ENCODE peak calls at places on chromosomes 2 and 18, in five cellular contexts. One of them, this sample, is unnamed.

GRCh38 chr2:132584976-132585817 is 84.8 kb downstream of the LYPD1 start:
- DNase-seq in tibial nerve: no peak
- DNase-seq in mesendoderm: no peak
- DNase-seq in stomach: no peak
- DNase-seq in left lung: no peak
- DNase-seq in this sample: no peak

GRCh38 chr18:73733376-73733775 is 414.3 kb downstream of the FBXO15 start:
- DNase-seq in tibial nerve: no peak
- DNase-seq in mesendoderm: no peak
- DNase-seq in stomach: no peak
- DNase-seq in left lung: no peak
- DNase-seq in this sample: no peak

GRCh38 chr2:20611077-20611843 is 39.6 kb downstream of the HS1BP3 start:
- DNase-seq in tibial nerve: peak
- DNase-seq in mesendoderm: peak
- DNase-seq in stomach: peak
- DNase-seq in left lung: peak
- DNase-seq in this sample: no peak

GRCh38 chr18:61335737-61336555 is 2.7 kb downstream of the CDH20 start:
- DNase-seq in tibial nerve: no peak
- DNase-seq in mesendoderm: peak
- DNase-seq in stomach: no peak
- DNase-seq in left lung: no peak
- DNase-seq in this sample: no peak

GRCh38 chr2:8676915-8677645 is 4.8 kb upstream of the ID2 start:
- DNase-seq in tibial nerve: no peak
- DNase-seq in mesendoderm: peak
- DNase-seq in stomach: no peak
- DNase-seq in left lung: no peak
- DNase-seq in this sample: no peak

GRCh38 chr2:28009732-28010131 is 119.2 kb downstream of the BABAM2 start:
- DNase-seq in tibial nerve: no peak
- DNase-seq in mesendoderm: no peak
- DNase-seq in stomach: no peak
- DNase-seq in left lung: no peak
- DNase-seq in this sample: no peak

GRCh38 chr2:183903026-183903425 is 695.3 kb upstream of the ZNF804A start:
- DNase-seq in tibial nerve: no peak
- DNase-seq in mesendoderm: peak
- DNase-seq in stomach: no peak
- DNase-seq in left lung: no peak
- DNase-seq in this sample: no peak

GRCh38 chr18:31424383-31424988 is 23.1 kb upstream of the DSG3 start:
- DNase-seq in tibial nerve: no peak
- DNase-seq in mesendoderm: peak
- DNase-seq in stomach: peak
- DNase-seq in left lung: no peak
- DNase-seq in this sample: no peak

GRCh38 chr2:50143822-50144575 is 887.9 kb downstream of the NRXN1 start:
- DNase-seq in tibial nerve: peak
- DNase-seq in mesendoderm: peak
- DNase-seq in stomach: no peak
- DNase-seq in left lung: no peak
- DNase-seq in this sample: no peak

GRCh38 chr2:3192920-3193319 is 184.7 kb downstream of the EIPR1 start:
- DNase-seq in tibial nerve: no peak
- DNase-seq in mesendoderm: no peak
- DNase-seq in stomach: no peak
- DNase-seq in left lung: no peak
- DNase-seq in this sample: no peak

GRCh38 chr2:156087875-156088274 is 244.6 kb downstream of the NR4A2 start:
- DNase-seq in tibial nerve: no peak
- DNase-seq in mesendoderm: no peak
- DNase-seq in stomach: no peak
- DNase-seq in left lung: no peak
- DNase-seq in this sample: no peak

GRCh38 chr2:188751786-188752185 is 222.4 kb upstream of the COL3A1 start:
- DNase-seq in tibial nerve: no peak
- DNase-seq in mesendoderm: no peak
- DNase-seq in stomach: no peak
- DNase-seq in left lung: no peak
- DNase-seq in this sample: no peak

GRCh38 chr2:216318470-216318869 is 53.8 kb downstream of the MARCHF4 start:
- DNase-seq in tibial nerve: no peak
- DNase-seq in mesendoderm: peak
- DNase-seq in stomach: no peak
- DNase-seq in left lung: no peak
- DNase-seq in this sample: no peak

GRCh38 chr2:172021074-172021931 is 21.6 kb downstream of the METAP1D start:
- DNase-seq in tibial nerve: no peak
- DNase-seq in mesendoderm: peak
- DNase-seq in stomach: no peak
- DNase-seq in left lung: no peak
- DNase-seq in this sample: no peak

GRCh38 chr2:136135924-136136906 is 18.3 kb upstream of the CXCR4 start:
- DNase-seq in tibial nerve: peak
- DNase-seq in mesendoderm: no peak
- DNase-seq in stomach: peak
- DNase-seq in left lung: peak
- DNase-seq in this sample: no peak

GRCh38 chr2:160205511-160205910 is 5.4 kb upstream of the ITGB6 start:
- DNase-seq in tibial nerve: no peak
- DNase-seq in mesendoderm: peak
- DNase-seq in stomach: peak
- DNase-seq in left lung: peak
- DNase-seq in this sample: no peak

GRCh38 chr2:10661846-10662245 is 27.9 kb downstream of the NOL10 start:
- DNase-seq in tibial nerve: no peak
- DNase-seq in mesendoderm: no peak
- DNase-seq in stomach: no peak
- DNase-seq in left lung: no peak
- DNase-seq in this sample: no peak

GRCh38 chr18:39751161-39751560 is 2185.6 kb upstream of the CELF4 start:
- DNase-seq in tibial nerve: no peak
- DNase-seq in mesendoderm: no peak
- DNase-seq in stomach: no peak
- DNase-seq in left lung: no peak
- DNase-seq in this sample: no peak

GRCh38 chr2:99635710-99636431 is 146.1 kb upstream of the REV1 start:
- DNase-seq in tibial nerve: peak
- DNase-seq in mesendoderm: no peak
- DNase-seq in stomach: no peak
- DNase-seq in left lung: no peak
- DNase-seq in this sample: no peak

GRCh38 chr2:56448999-56449431 is 265.2 kb downstream of the CCDC85A start:
- DNase-seq in tibial nerve: no peak
- DNase-seq in mesendoderm: peak
- DNase-seq in stomach: peak
- DNase-seq in left lung: peak
- DNase-seq in this sample: peak

GRCh38 chr2:19873014-19873413 is 28.8 kb downstream of the TTC32 start:
- DNase-seq in tibial nerve: no peak
- DNase-seq in mesendoderm: no peak
- DNase-seq in stomach: no peak
- DNase-seq in left lung: no peak
- DNase-seq in this sample: no peak

GRCh38 chr2:20917724-20918572 is 95.0 kb upstream of the LDAH start:
- DNase-seq in tibial nerve: no peak
- DNase-seq in mesendoderm: no peak
- DNase-seq in stomach: no peak
- DNase-seq in left lung: no peak
- DNase-seq in this sample: no peak

GRCh38 chr18:61869631-61870030 is 23.2 kb downstream of the RNF152 start:
- DNase-seq in tibial nerve: no peak
- DNase-seq in mesendoderm: no peak
- DNase-seq in stomach: no peak
- DNase-seq in left lung: no peak
- DNase-seq in this sample: no peak

GRCh38 chr2:181680055-181680936 is at the start of gene NEUROD1:
- DNase-seq in tibial nerve: no peak
- DNase-seq in mesendoderm: peak
- DNase-seq in stomach: no peak
- DNase-seq in left lung: no peak
- DNase-seq in this sample: no peak

GRCh38 chr2:68248806-68249205 is 3.5 kb downstream of the PPP3R1 start:
- DNase-seq in tibial nerve: no peak
- DNase-seq in mesendoderm: peak
- DNase-seq in stomach: no peak
- DNase-seq in left lung: no peak
- DNase-seq in this sample: no peak

GRCh38 chr18:57835904-57836303 is 32.8 kb upstream of the ATP8B1 start:
- DNase-seq in tibial nerve: no peak
- DNase-seq in mesendoderm: no peak
- DNase-seq in stomach: no peak
- DNase-seq in left lung: no peak
- DNase-seq in this sample: no peak

GRCh38 chr18:57839942-57840381 is 36.8 kb upstream of the ATP8B1 start:
- DNase-seq in tibial nerve: no peak
- DNase-seq in mesendoderm: no peak
- DNase-seq in stomach: no peak
- DNase-seq in left lung: no peak
- DNase-seq in this sample: no peak

GRCh38 chr18:57834616-57835015 is 31.5 kb upstream of the ATP8B1 start:
- DNase-seq in tibial nerve: no peak
- DNase-seq in mesendoderm: no peak
- DNase-seq in stomach: no peak
- DNase-seq in left lung: no peak
- DNase-seq in this sample: no peak

GRCh38 chr18:57836557-57836956 is 33.4 kb upstream of the ATP8B1 start:
- DNase-seq in tibial nerve: no peak
- DNase-seq in mesendoderm: no peak
- DNase-seq in stomach: no peak
- DNase-seq in left lung: no peak
- DNase-seq in this sample: no peak

GRCh38 chr18:57837917-57838548 is 34.9 kb upstream of the ATP8B1 start:
- DNase-seq in tibial nerve: no peak
- DNase-seq in mesendoderm: no peak
- DNase-seq in stomach: no peak
- DNase-seq in left lung: no peak
- DNase-seq in this sample: no peak
- H3K27ac ChIP-seq in tibial nerve: no peak
- H3K27ac ChIP-seq in mesendoderm: no peak
- H3K27ac ChIP-seq in stomach: no peak
- H3K27ac ChIP-seq in left lung: no peak
- H3K27ac ChIP-seq in this sample: no peak

GRCh38 chr18:36658611-36659010 is 170.2 kb downstream of the TPGS2 start:
- DNase-seq in tibial nerve: no peak
- DNase-seq in mesendoderm: peak
- DNase-seq in stomach: no peak
- DNase-seq in left lung: no peak
- DNase-seq in this sample: no peak
- H3K27ac ChIP-seq in tibial nerve: no peak
- H3K27ac ChIP-seq in mesendoderm: no peak
- H3K27ac ChIP-seq in stomach: no peak
- H3K27ac ChIP-seq in left lung: no peak
- H3K27ac ChIP-seq in this sample: no peak

GRCh38 chr18:63152791-63153190 is 166.8 kb downstream of the BCL2 start:
- DNase-seq in tibial nerve: no peak
- DNase-seq in mesendoderm: no peak
- DNase-seq in stomach: no peak
- DNase-seq in left lung: no peak
- DNase-seq in this sample: no peak

GRCh38 chr18:63155910-63156773 is 163.4 kb downstream of the BCL2 start:
- DNase-seq in tibial nerve: no peak
- DNase-seq in mesendoderm: no peak
- DNase-seq in stomach: no peak
- DNase-seq in left lung: no peak
- DNase-seq in this sample: no peak

GRCh38 chr18:63152096-63152495 is 167.5 kb downstream of the BCL2 start:
- DNase-seq in tibial nerve: no peak
- DNase-seq in mesendoderm: no peak
- DNase-seq in stomach: no peak
- DNase-seq in left lung: no peak
- DNase-seq in this sample: no peak

GRCh38 chr18:63155169-63155852 is 164.3 kb downstream of the BCL2 start:
- DNase-seq in tibial nerve: peak
- DNase-seq in mesendoderm: peak
- DNase-seq in stomach: peak
- DNase-seq in left lung: peak
- DNase-seq in this sample: peak

DNA sequence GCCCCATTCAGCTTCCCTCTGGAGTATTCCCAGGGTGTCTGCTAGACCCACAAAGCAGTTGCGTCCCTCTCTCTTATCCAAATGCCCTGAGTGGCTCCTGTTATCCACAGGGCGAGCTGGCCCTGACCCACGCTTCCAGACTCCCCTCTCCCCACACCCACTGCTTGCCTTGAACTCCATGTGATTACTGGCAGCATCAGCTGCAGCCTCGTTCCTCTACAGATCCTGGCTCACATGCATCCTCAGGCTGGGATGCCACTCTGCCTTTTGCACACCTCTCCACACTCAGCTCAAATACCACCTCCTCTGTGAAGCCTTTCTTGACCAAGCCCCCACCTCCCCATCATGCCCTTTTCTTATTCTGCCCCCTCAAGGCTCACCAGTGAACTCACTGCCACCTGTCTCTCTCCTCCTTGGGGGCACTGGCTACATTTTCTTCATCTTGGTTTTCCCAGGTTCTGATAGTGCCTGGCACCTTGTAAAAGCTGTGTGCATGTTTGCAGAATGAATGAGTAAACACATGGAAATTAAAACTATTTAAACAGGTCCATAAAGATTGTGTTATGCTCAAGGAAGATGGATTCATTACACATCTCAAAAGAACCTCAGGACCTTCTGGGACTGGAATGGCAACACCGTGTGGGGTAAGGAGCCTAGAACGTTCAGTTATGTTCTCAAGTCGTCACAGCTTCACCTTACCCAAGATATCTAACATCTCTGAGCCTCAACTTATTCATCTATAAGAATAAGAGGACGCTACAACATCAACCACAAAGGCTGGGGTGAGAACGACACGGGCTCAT is 165.0 kb downstream of the BCL2 start:
- DNase-seq in tibial nerve: no peak
- DNase-seq in mesendoderm: no peak
- DNase-seq in stomach: no peak
- DNase-seq in left lung: no peak
- DNase-seq in this sample: no peak
- H3K27ac ChIP-seq in tibial nerve: peak
- H3K27ac ChIP-seq in mesendoderm: no peak
- H3K27ac ChIP-seq in stomach: no peak
- H3K27ac ChIP-seq in left lung: no peak
- H3K27ac ChIP-seq in this sample: no peak

GRCh38 chr2:218229851-218230250 is 12.9 kb downstream of the ARPC2 start:
- DNase-seq in tibial nerve: no peak
- DNase-seq in mesendoderm: no peak
- DNase-seq in stomach: no peak
- DNase-seq in left lung: no peak
- DNase-seq in this sample: no peak

GRCh38 chr2:218228366-218229092 is 11.5 kb downstream of the ARPC2 start:
- DNase-seq in tibial nerve: no peak
- DNase-seq in mesendoderm: no peak
- DNase-seq in stomach: no peak
- DNase-seq in left lung: no peak
- DNase-seq in this sample: no peak

GRCh38 chr2:218226903-218227302 is 9.9 kb downstream of the ARPC2 start:
- DNase-seq in tibial nerve: no peak
- DNase-seq in mesendoderm: no peak
- DNase-seq in stomach: no peak
- DNase-seq in left lung: no peak
- DNase-seq in this sample: no peak

GRCh38 chr2:218230882-218231281 is 13.9 kb downstream of the ARPC2 start:
- DNase-seq in tibial nerve: no peak
- DNase-seq in mesendoderm: peak
- DNase-seq in stomach: peak
- DNase-seq in left lung: no peak
- DNase-seq in this sample: no peak

GRCh38 chr2:218229239-218229638 is 12.2 kb downstream of the ARPC2 start:
- DNase-seq in tibial nerve: no peak
- DNase-seq in mesendoderm: no peak
- DNase-seq in stomach: no peak
- DNase-seq in left lung: no peak
- DNase-seq in this sample: no peak
- H3K27ac ChIP-seq in tibial nerve: peak
- H3K27ac ChIP-seq in mesendoderm: no peak
- H3K27ac ChIP-seq in stomach: peak
- H3K27ac ChIP-seq in left lung: peak
- H3K27ac ChIP-seq in this sample: peak